ENCODE peak calls at places on chromosomes 13 and 19, in six cellular contexts. One of them, this sample, is unnamed.

GRCh38 chr19:47284324-47284899 is 9.7 kb downstream of the INAFM1 start:
- DNase-seq in hepatocyte: peak; percentile 79
- DNase-seq in esophagus muscularis mucosa: no peak
- DNase-seq in ovary: no peak
- DNase-seq in heart right ventricle: peak; percentile 55
- DNase-seq in uterus: peak; percentile 33
- DNase-seq in this sample: peak; percentile 65

GRCh38 chr19:18915639-18916038 is 3.5 kb downstream of the COPE start:
- DNase-seq in hepatocyte: no peak
- DNase-seq in esophagus muscularis mucosa: no peak
- DNase-seq in ovary: peak; percentile 53
- DNase-seq in heart right ventricle: no peak
- DNase-seq in uterus: no peak
- DNase-seq in this sample: peak; percentile 88

GRCh38 chr13:107807306-107808073 is 407.8 kb downstream of the LIG4 start:
- DNase-seq in hepatocyte: no peak
- DNase-seq in esophagus muscularis mucosa: no peak
- DNase-seq in ovary: no peak
- DNase-seq in heart right ventricle: no peak
- DNase-seq in uterus: no peak
- DNase-seq in this sample: no peak

GRCh38 chr13:108227651-108228272 is 9.6 kb downstream of the ABHD13 start:
- DNase-seq in hepatocyte: peak; percentile 35
- DNase-seq in esophagus muscularis mucosa: no peak
- DNase-seq in ovary: no peak
- DNase-seq in heart right ventricle: peak; percentile 24
- DNase-seq in uterus: no peak
- DNase-seq in this sample: peak; percentile 32

GRCh38 chr19:48450441-48450840 is 4.7 kb downstream of the GRWD1 start:
- DNase-seq in hepatocyte: no peak
- DNase-seq in esophagus muscularis mucosa: no peak
- DNase-seq in ovary: no peak
- DNase-seq in heart right ventricle: no peak
- DNase-seq in uterus: no peak
- DNase-seq in this sample: no peak

GRCh38 chr13:67330149-67330548 is 100.0 kb upstream of the PCDH9 start:
- DNase-seq in hepatocyte: no peak
- DNase-seq in esophagus muscularis mucosa: no peak
- DNase-seq in ovary: no peak
- DNase-seq in heart right ventricle: no peak
- DNase-seq in uterus: no peak
- DNase-seq in this sample: no peak

GRCh38 chr19:46902402-46902766 is 41.6 kb downstream of the ARHGAP35 start:
- DNase-seq in hepatocyte: peak; percentile 51
- DNase-seq in esophagus muscularis mucosa: no peak
- DNase-seq in ovary: no peak
- DNase-seq in heart right ventricle: no peak
- DNase-seq in uterus: no peak
- DNase-seq in this sample: no peak

GRCh38 chr13:27004866-27005265 is 166.7 kb downstream of the USP12 start:
- DNase-seq in hepatocyte: no peak
- DNase-seq in esophagus muscularis mucosa: no peak
- DNase-seq in ovary: no peak
- DNase-seq in heart right ventricle: no peak
- DNase-seq in uterus: no peak
- DNase-seq in this sample: no peak

GRCh38 chr19:41565384-41565730 is 10.6 kb upstream of the CEACAM21 start:
- DNase-seq in hepatocyte: no peak
- DNase-seq in esophagus muscularis mucosa: no peak
- DNase-seq in ovary: no peak
- DNase-seq in heart right ventricle: no peak
- DNase-seq in uterus: no peak
- DNase-seq in this sample: no peak

GRCh38 chr13:45882626-45883025 is 31.1 kb upstream of the SIAH3 start:
- DNase-seq in hepatocyte: no peak
- DNase-seq in esophagus muscularis mucosa: no peak
- DNase-seq in ovary: no peak
- DNase-seq in heart right ventricle: no peak
- DNase-seq in uterus: no peak
- DNase-seq in this sample: no peak

GRCh38 chr13:37618554-37618953 is 20.0 kb upstream of the POSTN start:
- DNase-seq in hepatocyte: no peak
- DNase-seq in esophagus muscularis mucosa: no peak
- DNase-seq in ovary: no peak
- DNase-seq in heart right ventricle: no peak
- DNase-seq in uterus: no peak
- DNase-seq in this sample: no peak

GRCh38 chr19:53772943-53773342 is 51.2 kb downstream of the NLRP12 start:
- DNase-seq in hepatocyte: peak; percentile 83
- DNase-seq in esophagus muscularis mucosa: no peak
- DNase-seq in ovary: no peak
- DNase-seq in heart right ventricle: peak; percentile 38
- DNase-seq in uterus: peak; percentile 34
- DNase-seq in this sample: peak; percentile 17

GRCh38 chr13:29561918-29562317 is 33.6 kb downstream of the SLC7A1 start:
- DNase-seq in hepatocyte: no peak
- DNase-seq in esophagus muscularis mucosa: no peak
- DNase-seq in ovary: no peak
- DNase-seq in heart right ventricle: no peak
- DNase-seq in uterus: no peak
- DNase-seq in this sample: no peak

GRCh38 chr19:49870309-49870901 is 3.0 kb upstream of the PNKP start:
- DNase-seq in hepatocyte: no peak
- DNase-seq in esophagus muscularis mucosa: no peak
- DNase-seq in ovary: peak; percentile 62
- DNase-seq in heart right ventricle: no peak
- DNase-seq in uterus: peak; percentile 49
- DNase-seq in this sample: peak; percentile 59

GRCh38 chr13:98584668-98585397 is 7.9 kb upstream of the STK24 start:
- DNase-seq in hepatocyte: no peak
- DNase-seq in esophagus muscularis mucosa: no peak
- DNase-seq in ovary: no peak
- DNase-seq in heart right ventricle: no peak
- DNase-seq in uterus: no peak
- DNase-seq in this sample: no peak

GRCh38 chr19:9531933-9532332 is 6.5 kb downstream of the ZNF426 start:
- DNase-seq in hepatocyte: no peak
- DNase-seq in esophagus muscularis mucosa: no peak
- DNase-seq in ovary: no peak
- DNase-seq in heart right ventricle: no peak
- DNase-seq in uterus: no peak
- DNase-seq in this sample: no peak

GRCh38 chr19:995051-995827 is 5.0 kb upstream of the GRIN3B start:
- DNase-seq in hepatocyte: no peak
- DNase-seq in esophagus muscularis mucosa: no peak
- DNase-seq in ovary: no peak
- DNase-seq in heart right ventricle: no peak
- DNase-seq in uterus: no peak
- DNase-seq in this sample: no peak

GRCh38 chr13:99339736-99340392 is 32.7 kb upstream of the GPR183 start:
- DNase-seq in hepatocyte: no peak
- DNase-seq in esophagus muscularis mucosa: peak; percentile 80
- DNase-seq in ovary: no peak
- DNase-seq in heart right ventricle: no peak
- DNase-seq in uterus: no peak
- DNase-seq in this sample: no peak

GRCh38 chr19:23075031-23075733 is 41.6 kb upstream of the ZNF730 start:
- DNase-seq in hepatocyte: peak; percentile 87
- DNase-seq in esophagus muscularis mucosa: no peak
- DNase-seq in ovary: peak; percentile 76
- DNase-seq in heart right ventricle: peak; percentile 55
- DNase-seq in uterus: peak; percentile 39
- DNase-seq in this sample: no peak

GRCh38 chr13:110726726-110727125 is 13.2 kb downstream of the ING1 start:
- DNase-seq in hepatocyte: no peak
- DNase-seq in esophagus muscularis mucosa: no peak
- DNase-seq in ovary: no peak
- DNase-seq in heart right ventricle: no peak
- DNase-seq in uterus: no peak
- DNase-seq in this sample: no peak

GRCh38 chr19:42323852-42324654 is 1.4 kb upstream of the MEGF8 start:
- DNase-seq in hepatocyte: no peak
- DNase-seq in esophagus muscularis mucosa: no peak
- DNase-seq in ovary: peak; percentile 46
- DNase-seq in heart right ventricle: no peak
- DNase-seq in uterus: no peak
- DNase-seq in this sample: no peak

GRCh38 chr19:4730740-4731171 is 7.1 kb upstream of the DPP9 start:
- DNase-seq in hepatocyte: no peak
- DNase-seq in esophagus muscularis mucosa: no peak
- DNase-seq in ovary: no peak
- DNase-seq in heart right ventricle: no peak
- DNase-seq in uterus: no peak
- DNase-seq in this sample: no peak

GRCh38 chr19:33257828-33258227 is 32.2 kb upstream of the SLC7A10 start:
- DNase-seq in hepatocyte: no peak
- DNase-seq in esophagus muscularis mucosa: no peak
- DNase-seq in ovary: no peak
- DNase-seq in heart right ventricle: no peak
- DNase-seq in uterus: no peak
- DNase-seq in this sample: no peak

GRCh38 chr19:12792048-12792852 is 964 bp downstream of the JUNB start:
- DNase-seq in hepatocyte: peak; percentile 70
- DNase-seq in esophagus muscularis mucosa: no peak
- DNase-seq in ovary: peak; percentile 84
- DNase-seq in heart right ventricle: peak; percentile 62
- DNase-seq in uterus: peak; percentile 59
- DNase-seq in this sample: peak; percentile 88

GRCh38 chr13:110425444-110425780 is 118.3 kb downstream of the COL4A2 start:
- DNase-seq in hepatocyte: no peak
- DNase-seq in esophagus muscularis mucosa: no peak
- DNase-seq in ovary: no peak
- DNase-seq in heart right ventricle: no peak
- DNase-seq in uterus: no peak
- DNase-seq in this sample: no peak

DNA sequence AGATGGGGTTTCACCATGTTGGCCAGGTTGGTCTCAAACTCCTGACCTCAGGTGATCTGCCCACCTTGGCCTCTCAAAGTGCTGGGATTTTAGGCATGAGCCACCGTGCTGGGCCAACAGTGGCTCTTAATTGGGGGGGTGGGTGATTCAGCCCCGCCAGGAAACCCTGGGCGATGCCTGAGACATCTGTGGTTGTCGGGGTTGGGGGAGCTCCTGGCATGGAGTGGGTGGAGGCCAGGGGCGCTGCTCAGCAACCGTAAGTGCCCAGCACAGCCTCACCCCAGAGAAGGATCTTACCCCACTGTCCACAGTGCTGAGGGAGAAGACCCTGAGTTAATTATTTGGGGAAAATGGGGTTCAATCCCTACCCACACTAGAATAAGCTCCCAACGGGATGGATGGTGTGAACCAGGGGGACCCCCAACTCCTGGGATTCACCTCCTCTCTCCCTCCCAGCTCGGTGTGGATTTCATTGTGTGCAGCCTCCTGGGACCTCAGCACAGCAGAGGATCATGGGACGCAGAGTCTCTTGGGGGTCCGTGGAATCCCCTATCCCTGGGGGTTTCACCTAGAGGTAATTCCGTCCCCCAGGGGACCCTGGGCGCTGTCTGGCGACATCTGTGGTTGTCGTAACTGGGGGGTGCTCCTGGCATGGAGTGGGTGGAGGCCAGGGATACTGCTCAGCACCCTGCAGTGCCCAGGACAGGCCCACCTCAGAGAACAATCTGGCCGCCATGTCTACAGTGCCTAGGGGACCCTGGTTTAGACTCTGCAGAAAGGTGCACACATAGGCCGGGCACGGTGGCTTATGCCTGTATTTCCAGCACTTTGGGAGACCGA is 68.9 kb downstream of the GADD45B start:
- DNase-seq in hepatocyte: no peak
- DNase-seq in esophagus muscularis mucosa: no peak
- DNase-seq in ovary: peak; percentile 46
- DNase-seq in heart right ventricle: no peak
- DNase-seq in uterus: no peak
- DNase-seq in this sample: no peak
- H3K4me1 ChIP-seq in hepatocyte: peaks cover 57% of the 10 kb centered on the region
- H3K4me1 ChIP-seq in esophagus muscularis mucosa: peaks cover 83% of the 10 kb centered on the region
- H3K4me1 ChIP-seq in ovary: peaks cover 12% of the 10 kb centered on the region
- H3K4me1 ChIP-seq in heart right ventricle: peaks cover 74% of the 10 kb centered on the region
- H3K4me1 ChIP-seq in uterus: peaks cover 19% of the 10 kb centered on the region
- H3K4me1 ChIP-seq in this sample: peaks cover 69% of the 10 kb centered on the region

GRCh38 chr19:56660381-56661105 is 11.0 kb downstream of the ZNF835 start:
- DNase-seq in hepatocyte: no peak
- DNase-seq in esophagus muscularis mucosa: no peak
- DNase-seq in ovary: peak; percentile 54
- DNase-seq in heart right ventricle: peak; percentile 27
- DNase-seq in uterus: no peak
- DNase-seq in this sample: no peak
- TF ChIP-seq CTCF in hepatocyte: no peak
- TF ChIP-seq CTCF in esophagus muscularis mucosa: peak; percentile 39
- TF ChIP-seq CTCF in ovary: no peak
- TF ChIP-seq CTCF in heart right ventricle: peak; percentile 49
- TF ChIP-seq CTCF in uterus: no peak
- TF ChIP-seq CTCF in this sample: peak; percentile 23

DNA sequence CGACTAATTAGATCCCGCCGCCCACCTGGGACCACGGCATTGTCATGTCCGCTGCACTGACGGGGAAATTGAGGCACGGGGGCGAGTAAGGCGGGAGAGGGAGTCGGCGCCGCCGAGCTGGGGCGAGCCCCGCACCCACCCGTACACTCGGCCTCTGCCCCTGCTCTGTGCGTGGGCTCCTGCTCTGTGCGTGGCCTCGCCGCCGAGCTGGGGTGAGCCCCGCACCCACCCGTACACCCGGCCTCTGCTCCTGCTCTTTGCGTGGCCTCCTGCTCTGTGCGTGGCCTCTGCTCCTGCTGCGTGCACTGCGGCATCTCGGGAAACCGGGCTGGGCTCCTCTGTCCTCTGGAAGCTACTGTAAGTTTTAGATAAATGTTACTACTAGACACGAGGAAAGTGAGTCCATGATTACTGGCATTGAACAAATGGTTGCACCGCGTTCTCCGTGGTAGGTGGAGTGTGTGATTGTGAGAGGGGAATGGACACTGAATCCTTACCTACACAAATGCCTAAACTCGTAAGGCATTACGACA is 826 bp upstream of the C1QTNF9 start:
- DNase-seq in hepatocyte: no peak
- DNase-seq in esophagus muscularis mucosa: peak; percentile 88
- DNase-seq in ovary: no peak
- DNase-seq in heart right ventricle: no peak
- DNase-seq in uterus: no peak
- DNase-seq in this sample: no peak
- H3K4me1 ChIP-seq in hepatocyte: no peaks in the 10 kb centered on the region
- H3K4me1 ChIP-seq in esophagus muscularis mucosa: peaks cover 7% of the 10 kb centered on the region
- H3K4me1 ChIP-seq in ovary: no peaks in the 10 kb centered on the region
- H3K4me1 ChIP-seq in heart right ventricle: peaks cover 29% of the 10 kb centered on the region
- H3K4me1 ChIP-seq in uterus: no peaks in the 10 kb centered on the region
- H3K4me1 ChIP-seq in this sample: no peaks in the 10 kb centered on the region

DNA sequence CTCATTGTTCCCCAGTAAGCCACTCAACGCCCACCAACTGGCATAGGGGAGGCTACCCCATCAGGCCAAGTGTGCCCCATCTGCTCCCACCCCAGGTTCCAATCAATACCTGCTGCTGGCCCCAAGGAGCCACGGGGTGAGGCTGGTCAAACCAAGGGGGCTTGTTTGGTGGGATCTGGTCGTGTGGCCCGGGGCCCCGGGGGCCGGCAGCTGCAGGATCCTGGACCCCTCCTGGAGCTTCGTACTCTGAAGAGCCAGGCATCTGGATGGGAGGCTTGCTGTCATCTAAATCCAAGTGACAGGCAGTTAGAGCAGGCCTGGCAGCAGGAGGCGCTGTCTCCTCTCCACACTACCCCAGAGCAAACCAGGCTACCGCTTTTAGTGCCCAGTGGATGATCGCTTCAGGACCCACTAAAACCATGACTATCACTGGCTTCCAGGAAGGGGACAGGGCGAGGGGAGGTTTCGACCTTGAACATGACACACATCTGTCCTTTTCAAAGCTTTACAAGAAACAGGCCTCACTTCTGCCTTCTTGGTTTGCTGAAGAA is 14.2 kb downstream of the CHERP start:
- DNase-seq in hepatocyte: no peak
- DNase-seq in esophagus muscularis mucosa: no peak
- DNase-seq in ovary: no peak
- DNase-seq in heart right ventricle: no peak
- DNase-seq in uterus: no peak
- DNase-seq in this sample: peak; percentile 35
- TF ChIP-seq CTCF in hepatocyte: peak; percentile 28
- TF ChIP-seq CTCF in esophagus muscularis mucosa: no peak
- TF ChIP-seq CTCF in ovary: no peak
- TF ChIP-seq CTCF in heart right ventricle: peak; percentile 25
- TF ChIP-seq CTCF in uterus: no peak
- TF ChIP-seq CTCF in this sample: peak; percentile 32